ENCODE peak calls at places on chromosomes 3 and 15, in ten cellular contexts. D is testis; G is right lobe of liver; M is pancreas; U is OCI-LY7; P is heart left ventricle; X is naive thymus-derived CD4-positive, alpha-beta T cell; I is SK-N-SH; C is left ventricle myocardium inferior; O is lung. R is an unnamed sample.

GRCh38 chr3:132597660-132598059 is 590 bp downstream of the ACKR4 start:
- DNase-seq in D (no peak), G (no peak), M (no peak), U (no peak), P (no peak), X (no peak), I (no peak), C (no peak), O (no peak), R (no peak)

GRCh38 chr15:31214864-31215489 is 111.7 kb upstream of the KLF13 start:
- DNase-seq in D (peak), G (peak), M (no peak), U (no peak), P (peak), X (no peak), I (no peak), C (peak), O (peak), R (no peak)

GRCh38 chr15:37014566-37014965 is 85.8 kb downstream of the MEIS2 start:
- DNase-seq in D (no peak), G (no peak), M (no peak), U (no peak), P (no peak), X (no peak), I (no peak), C (no peak), O (no peak), R (no peak)

GRCh38 chr3:18279338-18279737 is 145.8 kb downstream of the SATB1 start:
- DNase-seq in D (no peak), G (no peak), M (no peak), U (no peak), P (no peak), X (no peak), I (no peak), C (no peak), O (no peak), R (no peak)

GRCh38 chr3:178170698-178171535 is 365.3 kb upstream of the KCNMB2 start:
- DNase-seq in D (no peak), G (no peak), M (no peak), U (no peak), P (no peak), X (no peak), I (peak), C (no peak), O (no peak), R (no peak)

GRCh38 chr3:183439510-183439909 is 11.1 kb upstream of the MCF2L2 start:
- DNase-seq in D (no peak), G (no peak), M (no peak), U (no peak), P (no peak), X (no peak), I (no peak), C (no peak), O (no peak), R (no peak)

GRCh38 chr15:59289574-59289973 is 82.9 kb downstream of the LDHAL6B start:
- DNase-seq in D (no peak), G (no peak), M (no peak), U (no peak), P (no peak), X (no peak), I (no peak), C (no peak), O (no peak), R (no peak)

GRCh38 chr3:99656606-99657005 is 18.2 kb downstream of the COL8A1 start:
- DNase-seq in D (no peak), G (no peak), M (no peak), U (no peak), P (no peak), X (no peak), I (no peak), C (no peak), O (no peak), R (no peak)

GRCh38 chr3:11530153-11530721 is 113.5 kb downstream of the VGLL4 start:
- DNase-seq in D (peak), G (no peak), M (no peak), U (no peak), P (no peak), X (no peak), I (no peak), C (peak), O (no peak), R (no peak)

GRCh38 chr3:61315874-61316273 is 64.6 kb upstream of the FHIT start:
- DNase-seq in D (peak), G (no peak), M (peak), U (no peak), P (no peak), X (no peak), I (no peak), C (no peak), O (no peak), R (no peak)

GRCh38 chr3:181316481-181316880 is 326.9 kb upstream of the DNAJC19 start:
- DNase-seq in D (no peak), G (no peak), M (no peak), U (peak), P (no peak), X (no peak), I (no peak), C (no peak), O (no peak), R (no peak)

GRCh38 chr3:195892355-195893120 is 15.8 kb downstream of the TNK2 start:
- DNase-seq in D (peak), G (peak), M (no peak), U (no peak), P (peak), X (no peak), I (peak), C (peak), O (no peak), R (no peak)

GRCh38 chr3:119783255-119783654 is 1.4 kb downstream of the NR1I2 start:
- DNase-seq in D (no peak), G (no peak), M (no peak), U (no peak), P (no peak), X (no peak), I (no peak), C (no peak), O (no peak), R (no peak)

GRCh38 chr3:24494616-24495333 is at the start of gene THRB:
- DNase-seq in D (peak), G (peak), M (peak), U (no peak), P (peak), X (no peak), I (peak), C (peak), O (peak), R (no peak)

GRCh38 chr15:100878130-100878529 is 1.5 kb upstream of the ALDH1A3 start:
- DNase-seq in D (no peak), G (no peak), M (peak), U (no peak), P (no peak), X (no peak), I (no peak), C (no peak), O (no peak), R (no peak)

GRCh38 chr15:100880139-100880896 is 687 bp downstream of the ALDH1A3 start:
- DNase-seq in D (no peak), G (no peak), M (peak), U (no peak), P (no peak), X (no peak), I (no peak), C (no peak), O (no peak), R (no peak)

GRCh38 chr15:100878601-100879000 is 1.0 kb upstream of the ALDH1A3 start:
- DNase-seq in D (no peak), G (no peak), M (peak), U (no peak), P (no peak), X (no peak), I (no peak), C (no peak), O (no peak), R (no peak)

GRCh38 chr15:100879461-100880138 is at the start of gene ALDH1A3:
- DNase-seq in D (peak), G (no peak), M (peak), U (no peak), P (peak), X (no peak), I (peak), C (peak), O (no peak), R (no peak)

GRCh38 chr15:100879046-100879445 is 585 bp upstream of the ALDH1A3 start:
- DNase-seq in D (no peak), G (no peak), M (peak), U (no peak), P (no peak), X (no peak), I (peak), C (no peak), O (no peak), R (no peak)
- H3K4me3 ChIP-seq in D (no peak), G (peak), M (peak), U (no peak), P (peak), X (no peak), I (peak), C (peak), O (no peak), R (peak)

GRCh38 chr3:157369712-157370447 is 66.8 kb upstream of the PTX3 start:
- DNase-seq in D (peak), G (no peak), M (no peak), U (no peak), P (no peak), X (no peak), I (no peak), C (no peak), O (no peak), R (no peak)
- H3K27ac ChIP-seq in D (no peak), G (no peak), M (peak), U (no peak), P (no peak), X (no peak), I (no peak), C (peak), O (no peak), R (no peak)

GRCh38 chr3:37028329-37028728 is 35.0 kb downstream of the MLH1 start:
- DNase-seq in D (peak), G (no peak), M (no peak), U (no peak), P (peak), X (no peak), I (peak), C (peak), O (no peak), R (no peak)

GRCh38 chr3:37026851-37027250 is 33.5 kb downstream of the MLH1 start:
- DNase-seq in D (no peak), G (no peak), M (no peak), U (no peak), P (no peak), X (no peak), I (no peak), C (no peak), O (no peak), R (no peak)

GRCh38 chr3:37024820-37025405 is 31.6 kb downstream of the MLH1 start:
- DNase-seq in D (no peak), G (no peak), M (no peak), U (peak), P (no peak), X (no peak), I (no peak), C (no peak), O (no peak), R (no peak)

GRCh38 chr3:37025562-37026335 is 32.4 kb downstream of the MLH1 start:
- DNase-seq in D (no peak), G (no peak), M (no peak), U (no peak), P (no peak), X (no peak), I (no peak), C (no peak), O (no peak), R (no peak)

GRCh38 chr3:37024092-37024491 is 30.8 kb downstream of the MLH1 start:
- DNase-seq in D (no peak), G (no peak), M (no peak), U (peak), P (no peak), X (peak), I (peak), C (no peak), O (no peak), R (no peak)
- H3K4me3 ChIP-seq in D (no peak), G (no peak), M (no peak), U (no peak), P (no peak), X (no peak), I (no peak), C (no peak), O (no peak), R (no peak)

DNA sequence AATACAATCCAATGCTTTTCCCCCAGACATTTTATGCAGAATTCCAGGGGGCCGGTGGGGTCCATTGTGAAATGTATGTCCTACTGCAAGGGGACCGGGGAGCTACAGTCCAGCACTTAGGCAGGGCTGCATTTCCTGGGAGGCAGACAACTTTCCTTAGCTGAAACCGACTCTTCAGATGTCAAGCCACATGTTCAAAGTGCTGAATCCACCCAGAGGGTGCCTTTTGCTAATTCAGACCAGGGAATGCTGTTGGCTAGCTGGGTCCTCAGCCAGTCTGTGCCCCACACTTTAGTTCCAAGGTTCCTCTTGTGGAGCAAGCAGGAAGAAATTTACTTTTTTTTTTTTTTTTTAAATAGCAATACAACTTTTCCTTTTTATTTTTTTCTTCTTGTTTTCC is 219.5 kb upstream of the LRTM1 start:
- DNase-seq in D (no peak), G (no peak), M (no peak), U (no peak), P (no peak), X (no peak), I (no peak), C (no peak), O (no peak), R (no peak)
- H3K27ac ChIP-seq in D (no peak), G (no peak), M (no peak), U (no peak), P (no peak), X (no peak), I (no peak), C (no peak), O (no peak), R (no peak)

GRCh38 chr15:28106294-28107110 is 7.4 kb upstream of the OCA2 start:
- DNase-seq in D (peak), G (no peak), M (peak), U (no peak), P (no peak), X (peak), I (peak), C (no peak), O (no peak), R (no peak)
- H3K4me3 ChIP-seq in D (peak), G (peak), M (peak), U (no peak), P (peak), X (peak), I (peak), C (peak), O (peak), R (peak)

GRCh38 chr15:49734831-49735508 is 114.1 kb downstream of the DTWD1 start:
- DNase-seq in D (no peak), G (no peak), M (peak), U (no peak), P (no peak), X (no peak), I (no peak), C (no peak), O (no peak), R (no peak)
- H3K27ac ChIP-seq in D (no peak), G (no peak), M (peak), U (no peak), P (no peak), X (no peak), I (no peak), C (no peak), O (no peak), R (no peak)

GRCh38 chr3:71109241-71109976 is 474.1 kb downstream of the FOXP1 start:
- DNase-seq in D (no peak), G (no peak), M (no peak), U (no peak), P (no peak), X (no peak), I (no peak), C (no peak), O (no peak), R (no peak)
- H3K4me3 ChIP-seq in D (no peak), G (no peak), M (no peak), U (no peak), P (no peak), X (no peak), I (peak), C (no peak), O (no peak), R (no peak)